ENCODE peak calls at places on chromosome 1, in four cellular contexts. One of them, this sample, is unnamed.
A peak's percentile ranks its signal among the peaks of the same experiment; 100 is the strongest.

GRCh38 chr1:13512472-13512871 is 1.3 kb downstream of the LRRC38 start:
- DNase-seq in stimulated activated CD4-positive, alpha-beta T cell treated with anti-CD3 and anti-CD28 coated beads, Interleukin-1b, Interleukin-23, amount 100 ng/mL, for 24 hours: no peak
- DNase-seq in neuronal stem cell: no peak
- DNase-seq in central memory CD8-positive, alpha-beta T cell: no peak
- DNase-seq in this sample: no peak

GRCh38 chr1:204826970-204827369 is 43.7 kb upstream of the NFASC start:
- DNase-seq in stimulated activated CD4-positive, alpha-beta T cell treated with anti-CD3 and anti-CD28 coated beads, Interleukin-1b, Interleukin-23, amount 100 ng/mL, for 24 hours: no peak
- DNase-seq in neuronal stem cell: no peak
- DNase-seq in central memory CD8-positive, alpha-beta T cell: no peak
- DNase-seq in this sample: no peak

GRCh38 chr1:179509384-179509783 is 66.4 kb downstream of the NPHS2 start:
- DNase-seq in stimulated activated CD4-positive, alpha-beta T cell treated with anti-CD3 and anti-CD28 coated beads, Interleukin-1b, Interleukin-23, amount 100 ng/mL, for 24 hours: no peak
- DNase-seq in neuronal stem cell: no peak
- DNase-seq in central memory CD8-positive, alpha-beta T cell: no peak
- DNase-seq in this sample: no peak

GRCh38 chr1:53944469-53945182 is 873 bp downstream of the IFT25 start:
- DNase-seq in stimulated activated CD4-positive, alpha-beta T cell treated with anti-CD3 and anti-CD28 coated beads, Interleukin-1b, Interleukin-23, amount 100 ng/mL, for 24 hours: no peak
- DNase-seq in neuronal stem cell: no peak
- DNase-seq in central memory CD8-positive, alpha-beta T cell: no peak
- DNase-seq in this sample: peak; percentile 78

GRCh38 chr1:236507022-236507700 is 16.6 kb upstream of the LGALS8 start:
- DNase-seq in stimulated activated CD4-positive, alpha-beta T cell treated with anti-CD3 and anti-CD28 coated beads, Interleukin-1b, Interleukin-23, amount 100 ng/mL, for 24 hours: no peak
- DNase-seq in neuronal stem cell: no peak
- DNase-seq in central memory CD8-positive, alpha-beta T cell: no peak
- DNase-seq in this sample: no peak

GRCh38 chr1:187942986-187943385 is 1114.2 kb downstream of the PLA2G4A start:
- DNase-seq in stimulated activated CD4-positive, alpha-beta T cell treated with anti-CD3 and anti-CD28 coated beads, Interleukin-1b, Interleukin-23, amount 100 ng/mL, for 24 hours: no peak
- DNase-seq in neuronal stem cell: no peak
- DNase-seq in central memory CD8-positive, alpha-beta T cell: no peak
- DNase-seq in this sample: no peak

GRCh38 chr1:28971980-28972771 is 57.8 kb downstream of the EPB41 start:
- DNase-seq in stimulated activated CD4-positive, alpha-beta T cell treated with anti-CD3 and anti-CD28 coated beads, Interleukin-1b, Interleukin-23, amount 100 ng/mL, for 24 hours: no peak
- DNase-seq in neuronal stem cell: no peak
- DNase-seq in central memory CD8-positive, alpha-beta T cell: no peak
- DNase-seq in this sample: no peak

GRCh38 chr1:67572217-67572593 is 112.8 kb upstream of the GADD45A start:
- DNase-seq in stimulated activated CD4-positive, alpha-beta T cell treated with anti-CD3 and anti-CD28 coated beads, Interleukin-1b, Interleukin-23, amount 100 ng/mL, for 24 hours: no peak
- DNase-seq in neuronal stem cell: no peak
- DNase-seq in central memory CD8-positive, alpha-beta T cell: no peak
- DNase-seq in this sample: no peak

GRCh38 chr1:40363721-40364120 is 9.8 kb upstream of the SMAP2 start:
- DNase-seq in stimulated activated CD4-positive, alpha-beta T cell treated with anti-CD3 and anti-CD28 coated beads, Interleukin-1b, Interleukin-23, amount 100 ng/mL, for 24 hours: no peak
- DNase-seq in neuronal stem cell: no peak
- DNase-seq in central memory CD8-positive, alpha-beta T cell: no peak
- DNase-seq in this sample: no peak

GRCh38 chr1:109794319-109795132 is 30.8 kb upstream of the EPS8L3 start:
- DNase-seq in stimulated activated CD4-positive, alpha-beta T cell treated with anti-CD3 and anti-CD28 coated beads, Interleukin-1b, Interleukin-23, amount 100 ng/mL, for 24 hours: no peak
- DNase-seq in neuronal stem cell: no peak
- DNase-seq in central memory CD8-positive, alpha-beta T cell: no peak
- DNase-seq in this sample: no peak

GRCh38 chr1:196180847-196181593 is 427.2 kb downstream of the KCNT2 start:
- DNase-seq in stimulated activated CD4-positive, alpha-beta T cell treated with anti-CD3 and anti-CD28 coated beads, Interleukin-1b, Interleukin-23, amount 100 ng/mL, for 24 hours: no peak
- DNase-seq in neuronal stem cell: no peak
- DNase-seq in central memory CD8-positive, alpha-beta T cell: no peak
- DNase-seq in this sample: no peak

GRCh38 chr1:67947114-67947513 is 103.3 kb downstream of the DIRAS3 start:
- DNase-seq in stimulated activated CD4-positive, alpha-beta T cell treated with anti-CD3 and anti-CD28 coated beads, Interleukin-1b, Interleukin-23, amount 100 ng/mL, for 24 hours: no peak
- DNase-seq in neuronal stem cell: no peak
- DNase-seq in central memory CD8-positive, alpha-beta T cell: no peak
- DNase-seq in this sample: no peak

GRCh38 chr1:111779546-111779945 is 23.8 kb downstream of the DDX20 start:
- DNase-seq in stimulated activated CD4-positive, alpha-beta T cell treated with anti-CD3 and anti-CD28 coated beads, Interleukin-1b, Interleukin-23, amount 100 ng/mL, for 24 hours: no peak
- DNase-seq in neuronal stem cell: no peak
- DNase-seq in central memory CD8-positive, alpha-beta T cell: no peak
- DNase-seq in this sample: no peak

GRCh38 chr1:109564189-109564878 is 15.9 kb downstream of the GNAI3 start:
- DNase-seq in stimulated activated CD4-positive, alpha-beta T cell treated with anti-CD3 and anti-CD28 coated beads, Interleukin-1b, Interleukin-23, amount 100 ng/mL, for 24 hours: no peak
- DNase-seq in neuronal stem cell: no peak
- DNase-seq in central memory CD8-positive, alpha-beta T cell: no peak
- DNase-seq in this sample: no peak

GRCh38 chr1:157154940-157155514 is 16.8 kb upstream of the ETV3 start:
- DNase-seq in stimulated activated CD4-positive, alpha-beta T cell treated with anti-CD3 and anti-CD28 coated beads, Interleukin-1b, Interleukin-23, amount 100 ng/mL, for 24 hours: no peak
- DNase-seq in neuronal stem cell: no peak
- DNase-seq in central memory CD8-positive, alpha-beta T cell: no peak
- DNase-seq in this sample: no peak

GRCh38 chr1:184152502-184152901 is 101.0 kb downstream of the TSEN15 start:
- DNase-seq in stimulated activated CD4-positive, alpha-beta T cell treated with anti-CD3 and anti-CD28 coated beads, Interleukin-1b, Interleukin-23, amount 100 ng/mL, for 24 hours: no peak
- DNase-seq in neuronal stem cell: no peak
- DNase-seq in central memory CD8-positive, alpha-beta T cell: no peak
- DNase-seq in this sample: no peak

GRCh38 chr1:19043579-19044443 is 87.3 kb upstream of the IFFO2 start:
- DNase-seq in stimulated activated CD4-positive, alpha-beta T cell treated with anti-CD3 and anti-CD28 coated beads, Interleukin-1b, Interleukin-23, amount 100 ng/mL, for 24 hours: no peak
- DNase-seq in neuronal stem cell: no peak
- DNase-seq in central memory CD8-positive, alpha-beta T cell: no peak
- DNase-seq in this sample: peak; percentile 54

GRCh38 chr1:43367026-43367903 is 546 bp downstream of the ELOVL1 start:
- DNase-seq in stimulated activated CD4-positive, alpha-beta T cell treated with anti-CD3 and anti-CD28 coated beads, Interleukin-1b, Interleukin-23, amount 100 ng/mL, for 24 hours: no peak
- DNase-seq in neuronal stem cell: no peak
- DNase-seq in central memory CD8-positive, alpha-beta T cell: peak; percentile 16
- DNase-seq in this sample: peak; percentile 90

GRCh38 chr1:28719332-28719619 is 17.5 kb upstream of the YTHDF2 start:
- DNase-seq in stimulated activated CD4-positive, alpha-beta T cell treated with anti-CD3 and anti-CD28 coated beads, Interleukin-1b, Interleukin-23, amount 100 ng/mL, for 24 hours: no peak
- DNase-seq in neuronal stem cell: no peak
- DNase-seq in central memory CD8-positive, alpha-beta T cell: no peak
- DNase-seq in this sample: no peak